ENCODE peak calls at places on chromosomes 11 and 22, in nine cellular contexts. One of them, this sample, is unnamed.

GRCh38 chr11:11407065-11407737 is 54.2 kb upstream of the CSNK2A3 start:
- DNase-seq in GM12865: no peak
- DNase-seq in astrocyte of the cerebellum: no peak
- DNase-seq in transverse colon: peak
- DNase-seq in prostate gland: no peak
- DNase-seq in breast epithelium: no peak
- DNase-seq in BJ: no peak
- DNase-seq in dorsolateral prefrontal cortex: no peak
- DNase-seq in aorta: no peak
- DNase-seq in this sample: no peak

GRCh38 chr11:6635082-6635932 is 16.1 kb upstream of the TPP1 start:
- DNase-seq in GM12865: no peak
- DNase-seq in astrocyte of the cerebellum: no peak
- DNase-seq in transverse colon: peak
- DNase-seq in prostate gland: no peak
- DNase-seq in breast epithelium: no peak
- DNase-seq in BJ: no peak
- DNase-seq in dorsolateral prefrontal cortex: peak
- DNase-seq in aorta: no peak
- DNase-seq in this sample: no peak

GRCh38 chr11:36249271-36249670 is 40.0 kb downstream of the COMMD9 start:
- DNase-seq in GM12865: no peak
- DNase-seq in astrocyte of the cerebellum: peak
- DNase-seq in transverse colon: no peak
- DNase-seq in prostate gland: no peak
- DNase-seq in breast epithelium: no peak
- DNase-seq in BJ: peak
- DNase-seq in dorsolateral prefrontal cortex: no peak
- DNase-seq in aorta: no peak
- DNase-seq in this sample: peak

GRCh38 chr11:20530942-20531703 is 68.3 kb upstream of the SLC6A5 start:
- DNase-seq in GM12865: peak
- DNase-seq in astrocyte of the cerebellum: no peak
- DNase-seq in transverse colon: no peak
- DNase-seq in prostate gland: no peak
- DNase-seq in breast epithelium: no peak
- DNase-seq in BJ: no peak
- DNase-seq in dorsolateral prefrontal cortex: no peak
- DNase-seq in aorta: no peak
- DNase-seq in this sample: no peak

GRCh38 chr11:94131363-94132115 is 2.9 kb downstream of the PANX1 start:
- DNase-seq in GM12865: no peak
- DNase-seq in astrocyte of the cerebellum: no peak
- DNase-seq in transverse colon: no peak
- DNase-seq in prostate gland: no peak
- DNase-seq in breast epithelium: no peak
- DNase-seq in BJ: no peak
- DNase-seq in dorsolateral prefrontal cortex: no peak
- DNase-seq in aorta: peak
- DNase-seq in this sample: no peak

GRCh38 chr11:126993599-126993998 is 7.0 kb downstream of the KIRREL3 start:
- DNase-seq in GM12865: no peak
- DNase-seq in astrocyte of the cerebellum: no peak
- DNase-seq in transverse colon: no peak
- DNase-seq in prostate gland: no peak
- DNase-seq in breast epithelium: no peak
- DNase-seq in BJ: peak
- DNase-seq in dorsolateral prefrontal cortex: no peak
- DNase-seq in aorta: no peak
- DNase-seq in this sample: no peak

GRCh38 chr11:13354335-13354734 is 76.7 kb downstream of the BMAL1 start:
- DNase-seq in GM12865: no peak
- DNase-seq in astrocyte of the cerebellum: no peak
- DNase-seq in transverse colon: no peak
- DNase-seq in prostate gland: no peak
- DNase-seq in breast epithelium: no peak
- DNase-seq in BJ: no peak
- DNase-seq in dorsolateral prefrontal cortex: no peak
- DNase-seq in aorta: no peak
- DNase-seq in this sample: no peak

GRCh38 chr22:28000361-28000760 is 81.3 kb upstream of the PITPNB start:
- DNase-seq in GM12865: no peak
- DNase-seq in astrocyte of the cerebellum: no peak
- DNase-seq in transverse colon: no peak
- DNase-seq in prostate gland: no peak
- DNase-seq in breast epithelium: no peak
- DNase-seq in BJ: no peak
- DNase-seq in dorsolateral prefrontal cortex: no peak
- DNase-seq in aorta: no peak
- DNase-seq in this sample: no peak

GRCh38 chr11:75069473-75069872 is 27.2 kb downstream of the OR2AT4 start:
- DNase-seq in GM12865: peak
- DNase-seq in astrocyte of the cerebellum: no peak
- DNase-seq in transverse colon: no peak
- DNase-seq in prostate gland: no peak
- DNase-seq in breast epithelium: no peak
- DNase-seq in BJ: no peak
- DNase-seq in dorsolateral prefrontal cortex: no peak
- DNase-seq in aorta: no peak
- DNase-seq in this sample: no peak

GRCh38 chr22:38830026-38830844 is 13.6 kb downstream of the NPTXR start:
- DNase-seq in GM12865: no peak
- DNase-seq in astrocyte of the cerebellum: no peak
- DNase-seq in transverse colon: no peak
- DNase-seq in prostate gland: no peak
- DNase-seq in breast epithelium: no peak
- DNase-seq in BJ: no peak
- DNase-seq in dorsolateral prefrontal cortex: no peak
- DNase-seq in aorta: peak
- DNase-seq in this sample: no peak

GRCh38 chr11:44112083-44112865 is 16.8 kb downstream of the EXT2 start:
- DNase-seq in GM12865: peak
- DNase-seq in astrocyte of the cerebellum: peak
- DNase-seq in transverse colon: no peak
- DNase-seq in prostate gland: no peak
- DNase-seq in breast epithelium: no peak
- DNase-seq in BJ: peak
- DNase-seq in dorsolateral prefrontal cortex: peak
- DNase-seq in aorta: no peak
- DNase-seq in this sample: peak

GRCh38 chr11:2477254-2477653 is 32.4 kb downstream of the KCNQ1 start:
- DNase-seq in GM12865: no peak
- DNase-seq in astrocyte of the cerebellum: no peak
- DNase-seq in transverse colon: no peak
- DNase-seq in prostate gland: no peak
- DNase-seq in breast epithelium: no peak
- DNase-seq in BJ: no peak
- DNase-seq in dorsolateral prefrontal cortex: no peak
- DNase-seq in aorta: no peak
- DNase-seq in this sample: no peak

GRCh38 chr11:67282876-67283371 is 6.2 kb upstream of the ANKRD13D start:
- DNase-seq in GM12865: no peak
- DNase-seq in astrocyte of the cerebellum: no peak
- DNase-seq in transverse colon: no peak
- DNase-seq in prostate gland: no peak
- DNase-seq in breast epithelium: no peak
- DNase-seq in BJ: no peak
- DNase-seq in dorsolateral prefrontal cortex: no peak
- DNase-seq in aorta: peak
- DNase-seq in this sample: no peak

GRCh38 chr11:36431429-36432092 is 78.5 kb downstream of the TRAF6 start:
- DNase-seq in GM12865: peak
- DNase-seq in astrocyte of the cerebellum: peak
- DNase-seq in transverse colon: peak
- DNase-seq in prostate gland: no peak
- DNase-seq in breast epithelium: no peak
- DNase-seq in BJ: peak
- DNase-seq in dorsolateral prefrontal cortex: no peak
- DNase-seq in aorta: peak
- DNase-seq in this sample: peak

GRCh38 chr11:118002541-118003019 is 16.4 kb downstream of the IL10RA start:
- DNase-seq in GM12865: no peak
- DNase-seq in astrocyte of the cerebellum: no peak
- DNase-seq in transverse colon: peak
- DNase-seq in prostate gland: no peak
- DNase-seq in breast epithelium: no peak
- DNase-seq in BJ: no peak
- DNase-seq in dorsolateral prefrontal cortex: no peak
- DNase-seq in aorta: no peak
- DNase-seq in this sample: peak

GRCh38 chr11:37449146-37449545 is 851.1 kb upstream of the RAG2 start:
- DNase-seq in GM12865: peak
- DNase-seq in astrocyte of the cerebellum: peak
- DNase-seq in transverse colon: no peak
- DNase-seq in prostate gland: no peak
- DNase-seq in breast epithelium: no peak
- DNase-seq in BJ: peak
- DNase-seq in dorsolateral prefrontal cortex: no peak
- DNase-seq in aorta: no peak
- DNase-seq in this sample: peak

GRCh38 chr11:130070109-130070828 is 575 bp downstream of the APLP2 start:
- DNase-seq in GM12865: peak
- DNase-seq in astrocyte of the cerebellum: no peak
- DNase-seq in transverse colon: peak
- DNase-seq in prostate gland: peak
- DNase-seq in breast epithelium: peak
- DNase-seq in BJ: no peak
- DNase-seq in dorsolateral prefrontal cortex: no peak
- DNase-seq in aorta: peak
- DNase-seq in this sample: no peak

GRCh38 chr11:130068986-130069683 is 559 bp upstream of the APLP2 start:
- DNase-seq in GM12865: no peak
- DNase-seq in astrocyte of the cerebellum: peak
- DNase-seq in transverse colon: peak
- DNase-seq in prostate gland: peak
- DNase-seq in breast epithelium: peak
- DNase-seq in BJ: peak
- DNase-seq in dorsolateral prefrontal cortex: peak
- DNase-seq in aorta: peak
- DNase-seq in this sample: peak

GRCh38 chr11:130069684-130070108 is at the start of gene APLP2:
- DNase-seq in GM12865: peak
- DNase-seq in astrocyte of the cerebellum: peak
- DNase-seq in transverse colon: peak
- DNase-seq in prostate gland: peak
- DNase-seq in breast epithelium: peak
- DNase-seq in BJ: peak
- DNase-seq in dorsolateral prefrontal cortex: peak
- DNase-seq in aorta: peak
- DNase-seq in this sample: peak

GRCh38 chr11:130070829-130071205 is 1.1 kb downstream of the APLP2 start:
- DNase-seq in GM12865: no peak
- DNase-seq in astrocyte of the cerebellum: no peak
- DNase-seq in transverse colon: peak
- DNase-seq in prostate gland: peak
- DNase-seq in breast epithelium: no peak
- DNase-seq in BJ: no peak
- DNase-seq in dorsolateral prefrontal cortex: no peak
- DNase-seq in aorta: peak
- DNase-seq in this sample: no peak

DNA sequence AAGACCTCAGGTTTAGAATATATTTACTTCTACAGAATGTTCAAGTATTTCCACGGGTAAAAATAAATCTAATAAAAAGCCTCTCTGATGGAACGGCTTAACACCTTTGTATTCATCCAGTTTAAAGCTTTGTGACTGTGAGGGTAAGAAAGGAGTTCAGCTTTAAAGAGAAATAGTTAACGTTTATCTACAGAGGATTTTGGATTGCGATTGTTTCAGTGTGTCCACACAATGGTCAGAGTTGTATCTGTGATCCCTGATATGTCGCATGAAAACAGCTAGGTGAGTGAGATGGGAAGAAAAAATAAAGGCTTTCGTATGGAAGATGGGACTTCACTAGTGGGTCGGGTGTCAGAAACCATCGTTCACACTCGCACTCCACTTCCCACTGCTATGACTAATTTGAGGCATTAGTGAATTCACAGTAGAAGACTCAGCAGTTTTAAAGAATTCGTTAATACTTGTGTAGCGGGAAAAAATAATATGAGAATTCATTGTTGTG is 1.6 kb downstream of the APLP2 start:
- DNase-seq in GM12865: no peak
- DNase-seq in astrocyte of the cerebellum: no peak
- DNase-seq in transverse colon: no peak
- DNase-seq in prostate gland: no peak
- DNase-seq in breast epithelium: no peak
- DNase-seq in BJ: no peak
- DNase-seq in dorsolateral prefrontal cortex: no peak
- DNase-seq in aorta: no peak
- DNase-seq in this sample: no peak
- H3K4me3 ChIP-seq in GM12865: no peak
- H3K4me3 ChIP-seq in astrocyte of the cerebellum: peak
- H3K4me3 ChIP-seq in transverse colon: peak
- H3K4me3 ChIP-seq in prostate gland: peak
- H3K4me3 ChIP-seq in breast epithelium: peak
- H3K4me3 ChIP-seq in BJ: peak
- H3K4me3 ChIP-seq in dorsolateral prefrontal cortex: peak
- H3K4me3 ChIP-seq in aorta: peak
- H3K4me3 ChIP-seq in this sample: peak

GRCh38 chr11:65110354-65110861 is 1.3 kb upstream of the TM7SF2 start:
- DNase-seq in GM12865: peak
- DNase-seq in astrocyte of the cerebellum: peak
- DNase-seq in transverse colon: peak
- DNase-seq in prostate gland: peak
- DNase-seq in breast epithelium: peak
- DNase-seq in BJ: no peak
- DNase-seq in dorsolateral prefrontal cortex: peak
- DNase-seq in aorta: peak
- DNase-seq in this sample: no peak
- H3K4me3 ChIP-seq in GM12865: no peak
- H3K4me3 ChIP-seq in astrocyte of the cerebellum: no peak
- H3K4me3 ChIP-seq in transverse colon: no peak
- H3K4me3 ChIP-seq in prostate gland: no peak
- H3K4me3 ChIP-seq in breast epithelium: no peak
- H3K4me3 ChIP-seq in BJ: no peak
- H3K4me3 ChIP-seq in dorsolateral prefrontal cortex: peak
- H3K4me3 ChIP-seq in aorta: no peak
- H3K4me3 ChIP-seq in this sample: no peak

DNA sequence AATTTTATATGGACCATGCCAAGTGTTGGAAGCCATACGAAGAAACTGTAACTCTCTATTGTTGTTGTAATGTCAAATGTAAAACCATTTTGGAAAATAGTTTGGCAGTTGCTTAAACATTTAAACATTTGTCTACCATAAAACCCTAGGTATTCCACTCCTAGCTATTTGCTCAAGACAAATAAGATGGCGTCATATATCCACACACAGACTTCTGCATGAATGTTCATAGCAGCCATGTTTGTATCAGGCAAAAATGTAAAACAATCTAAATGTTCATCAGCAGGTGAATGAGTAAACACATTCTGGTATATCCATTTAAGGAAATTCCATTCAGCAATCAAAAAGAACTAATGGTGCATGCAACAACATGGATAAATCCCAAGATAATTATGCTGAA is 27.9 kb downstream of the OR9I1 start:
- DNase-seq in GM12865: no peak
- DNase-seq in astrocyte of the cerebellum: no peak
- DNase-seq in transverse colon: no peak
- DNase-seq in prostate gland: no peak
- DNase-seq in breast epithelium: no peak
- DNase-seq in BJ: no peak
- DNase-seq in dorsolateral prefrontal cortex: no peak
- DNase-seq in aorta: no peak
- DNase-seq in this sample: no peak
- H3K4me3 ChIP-seq in GM12865: no peak
- H3K4me3 ChIP-seq in astrocyte of the cerebellum: no peak
- H3K4me3 ChIP-seq in transverse colon: no peak
- H3K4me3 ChIP-seq in prostate gland: no peak
- H3K4me3 ChIP-seq in breast epithelium: no peak
- H3K4me3 ChIP-seq in BJ: no peak
- H3K4me3 ChIP-seq in dorsolateral prefrontal cortex: no peak
- H3K4me3 ChIP-seq in aorta: no peak
- H3K4me3 ChIP-seq in this sample: no peak

GRCh38 chr11:638616-639323 is 1.7 kb downstream of the DRD4 start:
- DNase-seq in GM12865: no peak
- DNase-seq in astrocyte of the cerebellum: peak
- DNase-seq in transverse colon: no peak
- DNase-seq in prostate gland: no peak
- DNase-seq in breast epithelium: no peak
- DNase-seq in BJ: no peak
- DNase-seq in dorsolateral prefrontal cortex: no peak
- DNase-seq in aorta: no peak
- DNase-seq in this sample: no peak
- H3K4me3 ChIP-seq in GM12865: no peak
- H3K4me3 ChIP-seq in astrocyte of the cerebellum: no peak
- H3K4me3 ChIP-seq in transverse colon: no peak
- H3K4me3 ChIP-seq in prostate gland: no peak
- H3K4me3 ChIP-seq in breast epithelium: no peak
- H3K4me3 ChIP-seq in BJ: no peak
- H3K4me3 ChIP-seq in dorsolateral prefrontal cortex: peak
- H3K4me3 ChIP-seq in aorta: no peak
- H3K4me3 ChIP-seq in this sample: no peak

This sample was measured in skeletal muscle cell.